ENCODE peak calls at places on chromosomes 5 and 9, in four cellular contexts. One of them, this sample, is unnamed.

GRCh38 chr9:130042406-130042930 is 521 bp downstream of the FNBP1 start:
- DNase-seq in PC-9: peak; percentile 47
- DNase-seq in epithelial cell of proximal tubule: no peak
- DNase-seq in CD8-positive, alpha-beta T cell: no peak
- DNase-seq in this sample: no peak

GRCh38 chr9:893843-894420 is 52.4 kb downstream of the DMRT1 start:
- DNase-seq in PC-9: peak; percentile 12
- DNase-seq in epithelial cell of proximal tubule: peak; percentile 9
- DNase-seq in CD8-positive, alpha-beta T cell: peak; percentile 10
- DNase-seq in this sample: peak; percentile 19

GRCh38 chr9:120558454-120558853 is 21.5 kb downstream of the CDK5RAP2 start:
- DNase-seq in PC-9: no peak
- DNase-seq in epithelial cell of proximal tubule: no peak
- DNase-seq in CD8-positive, alpha-beta T cell: no peak
- DNase-seq in this sample: no peak

GRCh38 chr5:67377651-67378050 is 181.1 kb upstream of the CD180 start:
- DNase-seq in PC-9: no peak
- DNase-seq in epithelial cell of proximal tubule: no peak
- DNase-seq in CD8-positive, alpha-beta T cell: no peak
- DNase-seq in this sample: no peak

GRCh38 chr5:153831976-153832375 is 206.7 kb downstream of the FAM114A2 start:
- DNase-seq in PC-9: no peak
- DNase-seq in epithelial cell of proximal tubule: no peak
- DNase-seq in CD8-positive, alpha-beta T cell: no peak
- DNase-seq in this sample: no peak

GRCh38 chr5:2182020-2182419 is 299.3 kb upstream of the IRX4 start:
- DNase-seq in PC-9: no peak
- DNase-seq in epithelial cell of proximal tubule: no peak
- DNase-seq in CD8-positive, alpha-beta T cell: no peak
- DNase-seq in this sample: no peak

GRCh38 chr5:75640395-75640794 is 29.1 kb downstream of the ANKDD1B start:
- DNase-seq in PC-9: no peak
- DNase-seq in epithelial cell of proximal tubule: peak; percentile 70
- DNase-seq in CD8-positive, alpha-beta T cell: no peak
- DNase-seq in this sample: peak; percentile 42

GRCh38 chr5:77641963-77642589 is 3.6 kb upstream of the OTP start:
- DNase-seq in PC-9: no peak
- DNase-seq in epithelial cell of proximal tubule: no peak
- DNase-seq in CD8-positive, alpha-beta T cell: no peak
- DNase-seq in this sample: no peak

GRCh38 chr5:149760700-149761187 is 30.6 kb downstream of the PPARGC1B start:
- DNase-seq in PC-9: peak; percentile 66
- DNase-seq in epithelial cell of proximal tubule: peak; percentile 54
- DNase-seq in CD8-positive, alpha-beta T cell: no peak
- DNase-seq in this sample: peak; percentile 76

GRCh38 chr5:158383485-158383884 is 524.5 kb upstream of the CLINT1 start:
- DNase-seq in PC-9: no peak
- DNase-seq in epithelial cell of proximal tubule: no peak
- DNase-seq in CD8-positive, alpha-beta T cell: no peak
- DNase-seq in this sample: no peak

GRCh38 chr5:14261237-14261636 is 118.1 kb downstream of the TRIO start:
- DNase-seq in PC-9: no peak
- DNase-seq in epithelial cell of proximal tubule: no peak
- DNase-seq in CD8-positive, alpha-beta T cell: no peak
- DNase-seq in this sample: no peak

GRCh38 chr5:32193591-32193990 is 19.5 kb upstream of the GOLPH3 start:
- DNase-seq in PC-9: peak; percentile 95
- DNase-seq in epithelial cell of proximal tubule: no peak
- DNase-seq in CD8-positive, alpha-beta T cell: no peak
- DNase-seq in this sample: peak; percentile 54

GRCh38 chr9:109450346-109450745 is 47.8 kb downstream of the PTPN3 start:
- DNase-seq in PC-9: no peak
- DNase-seq in epithelial cell of proximal tubule: no peak
- DNase-seq in CD8-positive, alpha-beta T cell: no peak
- DNase-seq in this sample: no peak

GRCh38 chr5:177385720-177386119 is 1.5 kb downstream of the SLC34A1 start:
- DNase-seq in PC-9: no peak
- DNase-seq in epithelial cell of proximal tubule: no peak
- DNase-seq in CD8-positive, alpha-beta T cell: no peak
- DNase-seq in this sample: no peak

GRCh38 chr9:71725590-71726338 is 42.5 kb downstream of the CEMIP2 start:
- DNase-seq in PC-9: peak; percentile 53
- DNase-seq in epithelial cell of proximal tubule: no peak
- DNase-seq in CD8-positive, alpha-beta T cell: no peak
- DNase-seq in this sample: peak; percentile 60

GRCh38 chr9:6955251-6955921 is 197.6 kb downstream of the KDM4C start:
- DNase-seq in PC-9: no peak
- DNase-seq in epithelial cell of proximal tubule: no peak
- DNase-seq in CD8-positive, alpha-beta T cell: no peak
- DNase-seq in this sample: no peak

GRCh38 chr5:39759696-39760095 is 334.9 kb upstream of the DAB2 start:
- DNase-seq in PC-9: no peak
- DNase-seq in epithelial cell of proximal tubule: no peak
- DNase-seq in CD8-positive, alpha-beta T cell: no peak
- DNase-seq in this sample: no peak

GRCh38 chr9:135036861-135037465 is 50.5 kb upstream of the OLFM1 start:
- DNase-seq in PC-9: no peak
- DNase-seq in epithelial cell of proximal tubule: no peak
- DNase-seq in CD8-positive, alpha-beta T cell: no peak
- DNase-seq in this sample: no peak

GRCh38 chr9:131625848-131626670 is 80.7 kb downstream of the PRRT1B start:
- DNase-seq in PC-9: no peak
- DNase-seq in epithelial cell of proximal tubule: no peak
- DNase-seq in CD8-positive, alpha-beta T cell: no peak
- DNase-seq in this sample: no peak

GRCh38 chr9:69476797-69477196 is 151.8 kb downstream of the ENTREP1 start:
- DNase-seq in PC-9: no peak
- DNase-seq in epithelial cell of proximal tubule: no peak
- DNase-seq in CD8-positive, alpha-beta T cell: no peak
- DNase-seq in this sample: no peak

GRCh38 chr9:134024828-134025605 is at the start of gene BRD3OS:
- DNase-seq in PC-9: peak; percentile 97
- DNase-seq in epithelial cell of proximal tubule: peak; percentile 92
- DNase-seq in CD8-positive, alpha-beta T cell: peak; percentile 86
- DNase-seq in this sample: peak; percentile 79

GRCh38 chr9:99753436-99753835 is 68.2 kb upstream of the NR4A3 start:
- DNase-seq in PC-9: no peak
- DNase-seq in epithelial cell of proximal tubule: peak; percentile 62
- DNase-seq in CD8-positive, alpha-beta T cell: no peak
- DNase-seq in this sample: peak; percentile 51

GRCh38 chr9:107940622-107941021 is 451.1 kb upstream of the KLF4 start:
- DNase-seq in PC-9: no peak
- DNase-seq in epithelial cell of proximal tubule: no peak
- DNase-seq in CD8-positive, alpha-beta T cell: no peak
- DNase-seq in this sample: no peak

GRCh38 chr5:39319395-39319794 is 44.9 kb downstream of the C9 start:
- DNase-seq in PC-9: no peak
- DNase-seq in epithelial cell of proximal tubule: no peak
- DNase-seq in CD8-positive, alpha-beta T cell: no peak
- DNase-seq in this sample: no peak

GRCh38 chr9:125984461-125984860 is 237.3 kb downstream of the PBX3 start:
- DNase-seq in PC-9: no peak
- DNase-seq in epithelial cell of proximal tubule: no peak
- DNase-seq in CD8-positive, alpha-beta T cell: no peak
- DNase-seq in this sample: no peak

GRCh38 chr9:99105152-99106043 is 485 bp downstream of the TGFBR1 start:
- DNase-seq in PC-9: peak; percentile 84
- DNase-seq in epithelial cell of proximal tubule: no peak
- DNase-seq in CD8-positive, alpha-beta T cell: peak; percentile 31
- DNase-seq in this sample: no peak

GRCh38 chr9:107683566-107683965 is 194.0 kb upstream of the KLF4 start:
- DNase-seq in PC-9: no peak
- DNase-seq in epithelial cell of proximal tubule: no peak
- DNase-seq in CD8-positive, alpha-beta T cell: no peak
- DNase-seq in this sample: no peak

GRCh38 chr5:172524573-172525021 is 70.3 kb upstream of the SH3PXD2B start:
- DNase-seq in PC-9: no peak
- DNase-seq in epithelial cell of proximal tubule: no peak
- DNase-seq in CD8-positive, alpha-beta T cell: no peak
- DNase-seq in this sample: no peak

GRCh38 chr9:91837982-91838731 is 111.9 kb downstream of the ROR2 start:
- DNase-seq in PC-9: peak; percentile 41
- DNase-seq in epithelial cell of proximal tubule: no peak
- DNase-seq in CD8-positive, alpha-beta T cell: no peak
- DNase-seq in this sample: no peak

GRCh38 chr9:33329117-33329563 is 38.8 kb downstream of the NFX1 start:
- DNase-seq in PC-9: peak; percentile 79
- DNase-seq in epithelial cell of proximal tubule: peak; percentile 100
- DNase-seq in CD8-positive, alpha-beta T cell: no peak
- DNase-seq in this sample: peak; percentile 87

GRCh38 chr5:81105261-81105877 is 127.8 kb upstream of the CKMT2 start:
- DNase-seq in PC-9: no peak
- DNase-seq in epithelial cell of proximal tubule: no peak
- DNase-seq in CD8-positive, alpha-beta T cell: no peak
- DNase-seq in this sample: no peak

GRCh38 chr5:9058161-9058560 is 487.7 kb downstream of the SEMA5A start:
- DNase-seq in PC-9: no peak
- DNase-seq in epithelial cell of proximal tubule: no peak
- DNase-seq in CD8-positive, alpha-beta T cell: no peak
- DNase-seq in this sample: no peak

GRCh38 chr5:29304555-29304954 is 1888.9 kb upstream of the CDH6 start:
- DNase-seq in PC-9: no peak
- DNase-seq in epithelial cell of proximal tubule: no peak
- DNase-seq in CD8-positive, alpha-beta T cell: no peak
- DNase-seq in this sample: no peak

GRCh38 chr5:150138551-150139265 is 16.9 kb downstream of the PDGFRB start:
- DNase-seq in PC-9: peak; percentile 11
- DNase-seq in epithelial cell of proximal tubule: peak; percentile 6
- DNase-seq in CD8-positive, alpha-beta T cell: no peak
- DNase-seq in this sample: peak; percentile 53

GRCh38 chr9:93001036-93001435 is 53.7 kb downstream of the FGD3 start:
- DNase-seq in PC-9: no peak
- DNase-seq in epithelial cell of proximal tubule: no peak
- DNase-seq in CD8-positive, alpha-beta T cell: no peak
- DNase-seq in this sample: no peak

GRCh38 chr9:93005876-93006275 is 52.6 kb upstream of the SUSD3 start:
- DNase-seq in PC-9: no peak
- DNase-seq in epithelial cell of proximal tubule: no peak
- DNase-seq in CD8-positive, alpha-beta T cell: no peak
- DNase-seq in this sample: no peak

GRCh38 chr9:93004561-93004960 is 53.9 kb upstream of the SUSD3 start:
- DNase-seq in PC-9: no peak
- DNase-seq in epithelial cell of proximal tubule: no peak
- DNase-seq in CD8-positive, alpha-beta T cell: no peak
- DNase-seq in this sample: no peak

GRCh38 chr9:93002700-93003099 is 55.4 kb downstream of the FGD3 start:
- DNase-seq in PC-9: no peak
- DNase-seq in epithelial cell of proximal tubule: no peak
- DNase-seq in CD8-positive, alpha-beta T cell: no peak
- DNase-seq in this sample: no peak

DNA sequence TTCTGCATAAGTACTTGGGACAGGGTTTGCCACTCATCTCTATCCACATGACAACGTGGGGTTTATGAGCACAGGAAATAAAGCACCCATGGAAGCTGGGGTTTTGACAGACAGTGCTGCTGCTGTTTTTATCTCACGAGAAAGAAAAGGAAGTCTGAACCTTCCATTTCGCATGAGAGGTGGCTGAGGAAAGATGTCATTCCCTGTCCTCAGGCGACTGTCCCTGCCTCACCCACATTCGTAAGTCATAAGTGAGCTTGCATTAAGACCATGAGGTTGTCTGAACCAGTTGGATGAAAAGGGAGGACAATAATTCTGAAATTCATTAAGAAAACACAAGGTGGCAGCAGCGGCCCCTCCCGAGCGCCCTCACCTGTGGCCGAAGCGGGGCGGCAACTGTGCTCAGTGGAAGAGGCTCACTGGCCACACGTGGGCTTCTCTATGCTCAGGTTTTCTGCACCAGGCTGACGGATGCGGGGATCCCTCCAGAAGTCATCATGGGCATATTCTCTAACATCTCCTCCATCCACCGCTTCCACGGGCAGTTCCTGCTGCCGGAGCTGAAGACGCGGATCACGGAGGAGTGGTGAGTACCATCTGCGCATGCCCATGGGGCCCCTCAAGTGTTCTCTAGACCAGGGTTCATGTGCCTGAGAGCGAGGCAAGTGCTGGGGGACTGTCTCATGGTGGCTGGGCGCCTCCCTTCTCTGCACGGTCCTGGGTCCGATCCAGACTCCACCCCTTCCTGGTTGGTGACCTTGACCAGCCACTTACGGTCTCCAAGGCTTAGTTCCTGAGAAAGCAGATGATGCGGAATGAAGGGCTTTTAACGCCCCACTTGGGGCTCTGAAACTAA is 54.7 kb upstream of the SUSD3 start:
- DNase-seq in PC-9: peak; percentile 72
- DNase-seq in epithelial cell of proximal tubule: no peak
- DNase-seq in CD8-positive, alpha-beta T cell: peak; percentile 49
- DNase-seq in this sample: no peak
- H3K4me3 ChIP-seq in PC-9: no peak overlapping the region
- H3K4me3 ChIP-seq in epithelial cell of proximal tubule: peak overlapping the region; percentile 40
- H3K4me3 ChIP-seq in CD8-positive, alpha-beta T cell: no peak overlapping the region
- H3K4me3 ChIP-seq in this sample: no peak overlapping the region

GRCh38 chr5:4081466-4081865 is 485.8 kb downstream of the IRX1 start:
- DNase-seq in PC-9: no peak
- DNase-seq in epithelial cell of proximal tubule: no peak
- DNase-seq in CD8-positive, alpha-beta T cell: no peak
- DNase-seq in this sample: no peak
- TF ChIP-seq CTCF in PC-9: no peak
- TF ChIP-seq CTCF in epithelial cell of proximal tubule: no peak
- TF ChIP-seq CTCF in CD8-positive, alpha-beta T cell: no peak
- TF ChIP-seq CTCF in this sample: no peak

DNA sequence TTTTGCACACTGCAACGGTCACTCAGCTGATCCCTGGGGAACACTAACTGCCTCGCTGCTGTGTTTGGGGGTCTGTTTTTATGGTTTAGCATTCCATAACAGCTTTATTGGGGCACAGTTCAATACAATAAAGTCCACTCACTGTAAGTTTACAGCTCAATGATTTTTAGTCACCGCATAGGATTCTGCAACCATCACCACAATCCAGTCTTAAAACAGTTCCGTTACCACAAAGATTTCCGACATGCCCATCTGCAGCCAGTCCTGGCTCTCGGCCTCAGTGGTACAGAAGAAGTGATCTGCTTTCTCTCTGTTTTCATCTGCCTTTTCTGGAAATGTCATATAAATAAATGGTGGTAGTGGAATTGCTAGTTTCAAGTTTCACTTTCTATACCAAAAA is 23.6 kb downstream of the OR2V2 start:
- DNase-seq in PC-9: no peak
- DNase-seq in epithelial cell of proximal tubule: peak; percentile 64
- DNase-seq in CD8-positive, alpha-beta T cell: no peak
- DNase-seq in this sample: peak; percentile 69
- H3K4me3 ChIP-seq in PC-9: no peak overlapping the region
- H3K4me3 ChIP-seq in epithelial cell of proximal tubule: peak overlapping the region; percentile 22
- H3K4me3 ChIP-seq in CD8-positive, alpha-beta T cell: no peak overlapping the region
- H3K4me3 ChIP-seq in this sample: no peak overlapping the region

DNA sequence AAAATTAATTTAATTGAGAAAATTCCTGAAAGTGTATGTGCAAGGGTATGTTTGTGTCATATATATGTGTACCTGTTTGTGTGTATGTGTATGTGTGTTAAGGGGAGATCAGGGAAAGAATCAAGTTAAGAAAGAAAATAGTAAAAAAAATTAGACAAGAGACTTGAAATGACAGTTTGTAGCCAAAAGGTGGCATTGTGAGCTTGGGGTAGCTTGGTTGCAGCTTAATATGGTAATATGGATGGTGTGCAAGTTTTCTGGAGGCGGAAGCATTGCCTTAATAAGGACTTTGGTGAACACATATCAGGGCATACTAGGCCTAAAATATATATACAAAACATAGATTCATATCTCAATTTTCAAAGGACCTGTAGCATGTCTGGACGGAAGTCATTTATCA is 129.9 kb downstream of the INSYN2B start:
- DNase-seq in PC-9: no peak
- DNase-seq in epithelial cell of proximal tubule: no peak
- DNase-seq in CD8-positive, alpha-beta T cell: no peak
- DNase-seq in this sample: no peak
- TF ChIP-seq CTCF in PC-9: peak; percentile 39
- TF ChIP-seq CTCF in epithelial cell of proximal tubule: peak; percentile 43
- TF ChIP-seq CTCF in CD8-positive, alpha-beta T cell: no peak
- TF ChIP-seq CTCF in this sample: peak; percentile 8

This sample was measured in kidney epithelial cell.